ENCODE peak calls at places on chromosomes 16 and 17, in four cellular contexts. R is fibroblast of pulmonary artery, L is Peyer's patch, K is A549. S is an unnamed sample.

GRCh38 chr16:22641030-22641671 is 130.5 kb downstream of the NPIPB5 start:
- DNase-seq in R (peak), L (no peak), K (no peak), S (no peak)

GRCh38 chr17:34720760-34721159 is 141.4 kb downstream of the TMEM132E start:
- DNase-seq in R (no peak), L (no peak), K (peak), S (no peak)

GRCh38 chr16:10871157-10871991 is 5.6 kb upstream of the CIITA start:
- DNase-seq in R (peak), L (peak), K (no peak), S (peak)

GRCh38 chr16:85152414-85153030 is 40.2 kb upstream of the CIBAR2 start:
- DNase-seq in R (no peak), L (no peak), K (no peak), S (no peak)

GRCh38 chr16:11224096-11224893 is 31.7 kb downstream of the SOCS1 start:
- DNase-seq in R (no peak), L (peak), K (no peak), S (no peak)

GRCh38 chr16:3954411-3954921 is 74.0 kb upstream of the CREBBP start:
- DNase-seq in R (peak), L (no peak), K (no peak), S (no peak)

GRCh38 chr17:60740584-60740983 is 62.9 kb downstream of the BCAS3 start:
- DNase-seq in R (no peak), L (no peak), K (no peak), S (no peak)

GRCh38 chr16:52498640-52499039 is 48.3 kb downstream of the TOX3 start:
- DNase-seq in R (no peak), L (no peak), K (no peak), S (no peak)

GRCh38 chr17:42078396-42079042 is 19.8 kb downstream of the ZNF385C start:
- DNase-seq in R (no peak), L (no peak), K (no peak), S (no peak)

GRCh38 chr17:27477050-27477647 is 20.9 kb downstream of the KSR1 start:
- DNase-seq in R (no peak), L (no peak), K (no peak), S (no peak)

GRCh38 chr17:78609198-78609597 is 32.0 kb upstream of the DNAH17 start:
- DNase-seq in R (no peak), L (no peak), K (no peak), S (no peak)

GRCh38 chr17:27596571-27597187 is 34.3 kb upstream of the LGALS9 start:
- DNase-seq in R (no peak), L (no peak), K (no peak), S (no peak)

GRCh38 chr17:82737981-82738877 is 2.8 kb downstream of the FN3K start:
- DNase-seq in R (peak), L (no peak), K (no peak), S (no peak)

GRCh38 chr17:8231701-8232100 is 16.2 kb downstream of the CTC1 start:
- DNase-seq in R (no peak), L (no peak), K (no peak), S (no peak)

GRCh38 chr17:78708510-78708973 is 73.5 kb downstream of the CYTH1 start:
- DNase-seq in R (peak), L (peak), K (peak), S (peak)

GRCh38 chr17:72975509-72975908 is 117.0 kb downstream of the SLC39A11 start:
- DNase-seq in R (no peak), L (no peak), K (no peak), S (no peak)

GRCh38 chr17:45225964-45226530 is 4.4 kb downstream of the FMNL1 start:
- DNase-seq in R (no peak), L (peak), K (no peak), S (no peak)

GRCh38 chr17:82361885-82362633 is 3.0 kb downstream of the TEX19 start:
- DNase-seq in R (no peak), L (no peak), K (no peak), S (no peak)

GRCh38 chr17:83190601-83191387 is 111.4 kb downstream of the METRNL start:
- DNase-seq in R (no peak), L (peak), K (no peak), S (no peak)

GRCh38 chr16:51636913-51637743 is 486.1 kb upstream of the SALL1 start:
- DNase-seq in R (no peak), L (no peak), K (no peak), S (peak)

GRCh38 chr17:11336290-11336995 is 95.4 kb downstream of the SHISA6 start:
- DNase-seq in R (no peak), L (no peak), K (no peak), S (no peak)

GRCh38 chr16:57480754-57481230 is 5.5 kb downstream of the DOK4 start:
- DNase-seq in R (no peak), L (no peak), K (no peak), S (no peak)

GRCh38 chr16:76535-77272 is 1.3 kb upstream of the MPG start:
- DNase-seq in R (peak), L (peak), K (peak), S (no peak)

GRCh38 chr16:81737885-81738536 is 41.1 kb upstream of the PLCG2 start:
- DNase-seq in R (peak), L (peak), K (peak), S (peak)
- H3K4me3 ChIP-seq in R (peak), L (peak), K (peak), S (peak)

GRCh38 chr17:4161179-4161559 is 18.2 kb downstream of the CYB5D2 start:
- DNase-seq in R (peak), L (no peak), K (peak), S (peak)
- TF ChIP-seq CTCF in R (peak), L (no peak), K (no peak), S (peak)

GRCh38 chr17:65123757-65124675 is 13.2 kb upstream of the RGS9 start:
- DNase-seq in R (peak), L (no peak), K (no peak), S (no peak)
- H3K4me3 ChIP-seq in R (no peak), L (peak), K (peak), S (no peak)

GRCh38 chr17:58327363-58328194 is 1.0 kb downstream of the TSPOAP1 start:
- DNase-seq in R (no peak), L (no peak), K (no peak), S (no peak)

GRCh38 chr17:58328195-58329034 is at the start of gene TSPOAP1:
- DNase-seq in R (no peak), L (peak), K (no peak), S (no peak)

GRCh38 chr17:58329808-58330543 is 1.4 kb upstream of the TSPOAP1 start:
- DNase-seq in R (no peak), L (peak), K (no peak), S (no peak)

GRCh38 chr17:58330544-58330996 is 2.0 kb upstream of the TSPOAP1 start:
- DNase-seq in R (no peak), L (no peak), K (no peak), S (no peak)

GRCh38 chr17:58329035-58329807 is 626 bp upstream of the TSPOAP1 start:
- DNase-seq in R (no peak), L (peak), K (no peak), S (no peak)
- TF ChIP-seq CTCF in R (peak), L (peak), K (peak), S (peak)